ENCODE peak calls at places on chromosomes 16 and 17, in six cellular contexts. One of them, this sample, is unnamed.

GRCh38 chr17:78472035-78472905 is 93.8 kb downstream of the PGS1 start:
- DNase-seq in transverse colon: no peak
- DNase-seq in ACHN: no peak
- DNase-seq in DMS 273 treated with DMSO at 0.1 percent for 48 hours: no peak
- DNase-seq in hypothalamus: no peak
- DNase-seq in HT1080: no peak
- DNase-seq in this sample: peak; percentile 86

GRCh38 chr16:56530872-56531271 is 11.0 kb upstream of the BBS2 start:
- DNase-seq in transverse colon: no peak
- DNase-seq in ACHN: peak; percentile 15
- DNase-seq in DMS 273 treated with DMSO at 0.1 percent for 48 hours: no peak
- DNase-seq in hypothalamus: no peak
- DNase-seq in HT1080: peak; percentile 51
- DNase-seq in this sample: no peak

GRCh38 chr17:27295945-27296344 is 2.0 kb downstream of the WSB1 start:
- DNase-seq in transverse colon: no peak
- DNase-seq in ACHN: peak; percentile 10
- DNase-seq in DMS 273 treated with DMSO at 0.1 percent for 48 hours: no peak
- DNase-seq in hypothalamus: no peak
- DNase-seq in HT1080: no peak
- DNase-seq in this sample: peak; percentile 11

GRCh38 chr17:45240905-45241314 is 19.2 kb downstream of the FMNL1 start:
- DNase-seq in transverse colon: no peak
- DNase-seq in ACHN: no peak
- DNase-seq in DMS 273 treated with DMSO at 0.1 percent for 48 hours: no peak
- DNase-seq in hypothalamus: no peak
- DNase-seq in HT1080: no peak
- DNase-seq in this sample: no peak

GRCh38 chr17:53462393-53462811 is 360.3 kb upstream of the KIF2B start:
- DNase-seq in transverse colon: no peak
- DNase-seq in ACHN: peak; percentile 39
- DNase-seq in DMS 273 treated with DMSO at 0.1 percent for 48 hours: no peak
- DNase-seq in hypothalamus: no peak
- DNase-seq in HT1080: peak; percentile 47
- DNase-seq in this sample: no peak

GRCh38 chr17:2259769-2260536 is 43.6 kb downstream of the SMG6 start:
- DNase-seq in transverse colon: peak; percentile 64
- DNase-seq in ACHN: no peak
- DNase-seq in DMS 273 treated with DMSO at 0.1 percent for 48 hours: no peak
- DNase-seq in hypothalamus: no peak
- DNase-seq in HT1080: no peak
- DNase-seq in this sample: no peak

GRCh38 chr17:45410144-45411091 is 22.3 kb downstream of the ARHGAP27 start:
- DNase-seq in transverse colon: peak; percentile 51
- DNase-seq in ACHN: no peak
- DNase-seq in DMS 273 treated with DMSO at 0.1 percent for 48 hours: no peak
- DNase-seq in hypothalamus: peak; percentile 10
- DNase-seq in HT1080: no peak
- DNase-seq in this sample: peak; percentile 36

GRCh38 chr17:70172921-70173320 is 3.6 kb downstream of the KCNJ2 start:
- DNase-seq in transverse colon: no peak
- DNase-seq in ACHN: peak; percentile 41
- DNase-seq in DMS 273 treated with DMSO at 0.1 percent for 48 hours: no peak
- DNase-seq in hypothalamus: no peak
- DNase-seq in HT1080: peak; percentile 34
- DNase-seq in this sample: no peak

GRCh38 chr16:7577588-7577987 is 244.9 kb downstream of the RBFOX1 start:
- DNase-seq in transverse colon: no peak
- DNase-seq in ACHN: no peak
- DNase-seq in DMS 273 treated with DMSO at 0.1 percent for 48 hours: no peak
- DNase-seq in hypothalamus: no peak
- DNase-seq in HT1080: no peak
- DNase-seq in this sample: no peak

GRCh38 chr17:63120406-63120805 is 154.4 kb downstream of the TANC2 start:
- DNase-seq in transverse colon: no peak
- DNase-seq in ACHN: no peak
- DNase-seq in DMS 273 treated with DMSO at 0.1 percent for 48 hours: no peak
- DNase-seq in hypothalamus: no peak
- DNase-seq in HT1080: peak; percentile 28
- DNase-seq in this sample: no peak

GRCh38 chr16:89949756-89950155 is 1.2 kb downstream of the DEF8 start:
- DNase-seq in transverse colon: no peak
- DNase-seq in ACHN: no peak
- DNase-seq in DMS 273 treated with DMSO at 0.1 percent for 48 hours: no peak
- DNase-seq in hypothalamus: peak; percentile 11
- DNase-seq in HT1080: no peak
- DNase-seq in this sample: no peak

GRCh38 chr16:17313085-17313611 is 157.6 kb downstream of the XYLT1 start:
- DNase-seq in transverse colon: peak; percentile 46
- DNase-seq in ACHN: no peak
- DNase-seq in DMS 273 treated with DMSO at 0.1 percent for 48 hours: no peak
- DNase-seq in hypothalamus: peak; percentile 68
- DNase-seq in HT1080: no peak
- DNase-seq in this sample: peak; percentile 68

GRCh38 chr17:41013181-41013580 is 4.3 kb upstream of the KRTAP3-1 start:
- DNase-seq in transverse colon: no peak
- DNase-seq in ACHN: no peak
- DNase-seq in DMS 273 treated with DMSO at 0.1 percent for 48 hours: no peak
- DNase-seq in hypothalamus: no peak
- DNase-seq in HT1080: no peak
- DNase-seq in this sample: no peak

GRCh38 chr17:7553356-7553755 is 4.5 kb downstream of the TNFSF12 start:
- DNase-seq in transverse colon: no peak
- DNase-seq in ACHN: no peak
- DNase-seq in DMS 273 treated with DMSO at 0.1 percent for 48 hours: no peak
- DNase-seq in hypothalamus: no peak
- DNase-seq in HT1080: no peak
- DNase-seq in this sample: no peak

GRCh38 chr16:70694088-70694487 is 8.2 kb upstream of the MTSS2 start:
- DNase-seq in transverse colon: peak; percentile 41
- DNase-seq in ACHN: peak; percentile 99
- DNase-seq in DMS 273 treated with DMSO at 0.1 percent for 48 hours: no peak
- DNase-seq in hypothalamus: no peak
- DNase-seq in HT1080: peak; percentile 86
- DNase-seq in this sample: no peak

GRCh38 chr16:70693231-70693671 is 7.4 kb upstream of the MTSS2 start:
- DNase-seq in transverse colon: no peak
- DNase-seq in ACHN: no peak
- DNase-seq in DMS 273 treated with DMSO at 0.1 percent for 48 hours: no peak
- DNase-seq in hypothalamus: no peak
- DNase-seq in HT1080: no peak
- DNase-seq in this sample: no peak

GRCh38 chr17:16379654-16380053 is 1.2 kb upstream of the UBB start:
- DNase-seq in transverse colon: no peak
- DNase-seq in ACHN: no peak
- DNase-seq in DMS 273 treated with DMSO at 0.1 percent for 48 hours: no peak
- DNase-seq in hypothalamus: no peak
- DNase-seq in HT1080: no peak
- DNase-seq in this sample: no peak

GRCh38 chr17:77641718-77642117 is 316.8 kb upstream of the TNRC6C start:
- DNase-seq in transverse colon: no peak
- DNase-seq in ACHN: no peak
- DNase-seq in DMS 273 treated with DMSO at 0.1 percent for 48 hours: no peak
- DNase-seq in hypothalamus: no peak
- DNase-seq in HT1080: no peak
- DNase-seq in this sample: no peak

GRCh38 chr16:55622930-55623561 is 32.7 kb upstream of the SLC6A2 start:
- DNase-seq in transverse colon: no peak
- DNase-seq in ACHN: no peak
- DNase-seq in DMS 273 treated with DMSO at 0.1 percent for 48 hours: no peak
- DNase-seq in hypothalamus: no peak
- DNase-seq in HT1080: peak; percentile 30
- DNase-seq in this sample: no peak

GRCh38 chr17:9821921-9822320 is at the start of gene GSG1L2:
- DNase-seq in transverse colon: no peak
- DNase-seq in ACHN: no peak
- DNase-seq in DMS 273 treated with DMSO at 0.1 percent for 48 hours: no peak
- DNase-seq in hypothalamus: no peak
- DNase-seq in HT1080: no peak
- DNase-seq in this sample: no peak

GRCh38 chr17:1730345-1731193 is 6.1 kb downstream of the WDR81 start:
- DNase-seq in transverse colon: peak; percentile 67
- DNase-seq in ACHN: peak; percentile 79
- DNase-seq in DMS 273 treated with DMSO at 0.1 percent for 48 hours: no peak
- DNase-seq in hypothalamus: peak; percentile 38
- DNase-seq in HT1080: peak; percentile 72
- DNase-seq in this sample: no peak

GRCh38 chr17:68461122-68461539 is 3.8 kb upstream of the WIPI1 start:
- DNase-seq in transverse colon: no peak
- DNase-seq in ACHN: peak; percentile 9
- DNase-seq in DMS 273 treated with DMSO at 0.1 percent for 48 hours: peak; percentile 29
- DNase-seq in hypothalamus: no peak
- DNase-seq in HT1080: no peak
- DNase-seq in this sample: peak; percentile 65

GRCh38 chr17:41697122-41697962 is 8.7 kb downstream of the EIF1 start:
- DNase-seq in transverse colon: peak; percentile 63
- DNase-seq in ACHN: no peak
- DNase-seq in DMS 273 treated with DMSO at 0.1 percent for 48 hours: no peak
- DNase-seq in hypothalamus: peak; percentile 59
- DNase-seq in HT1080: peak; percentile 30
- DNase-seq in this sample: peak; percentile 73

GRCh38 chr16:27566417-27566816 is 16.5 kb downstream of the KATNIP start:
- DNase-seq in transverse colon: peak; percentile 31
- DNase-seq in ACHN: no peak
- DNase-seq in DMS 273 treated with DMSO at 0.1 percent for 48 hours: no peak
- DNase-seq in hypothalamus: no peak
- DNase-seq in HT1080: no peak
- DNase-seq in this sample: no peak

GRCh38 chr16:31253642-31254045 is 6.1 kb upstream of the ITGAM start:
- DNase-seq in transverse colon: peak; percentile 13
- DNase-seq in ACHN: no peak
- DNase-seq in DMS 273 treated with DMSO at 0.1 percent for 48 hours: no peak
- DNase-seq in hypothalamus: no peak
- DNase-seq in HT1080: peak; percentile 12
- DNase-seq in this sample: peak; percentile 28

GRCh38 chr16:54987081-54987480 is 56.4 kb downstream of the IRX5 start:
- DNase-seq in transverse colon: no peak
- DNase-seq in ACHN: no peak
- DNase-seq in DMS 273 treated with DMSO at 0.1 percent for 48 hours: no peak
- DNase-seq in hypothalamus: peak; percentile 81
- DNase-seq in HT1080: no peak
- DNase-seq in this sample: no peak